ENCODE peak calls at places on chromosomes 4 and X, in nine cellular contexts. One of them, this sample, is unnamed.

GRCh38 chr4:148444296-148445070 is 2.3 kb upstream of the NR3C2 start:
- DNase-seq in AG10803: no peak
- DNase-seq in naive thymus-derived CD4-positive, alpha-beta T cell: peak; percentile 68
- DNase-seq in NCI-H1092: no peak
- DNase-seq in posterior cingulate gyrus: peak; percentile 89
- DNase-seq in Calu3: peak; percentile 38
- DNase-seq in GM12865: peak; percentile 18
- DNase-seq in WTC11: peak; percentile 56
- DNase-seq in D341Med: peak; percentile 65
- DNase-seq in this sample: peak; percentile 24

GRCh38 chrX:78595901-78596502 is 63.1 kb downstream of the RTL3 start:
- DNase-seq in AG10803: peak; percentile 3
- DNase-seq in GM12865: peak; percentile 35
- DNase-seq in posterior cingulate gyrus: no peak
- DNase-seq in naive thymus-derived CD4-positive, alpha-beta T cell: no peak
- DNase-seq in D341Med: no peak
- DNase-seq in WTC11: peak; percentile 37
- DNase-seq in NCI-H1092: no peak
- DNase-seq in Calu3: no peak
- DNase-seq in this sample: no peak

GRCh38 chr4:4200624-4201023 is 26.1 kb downstream of the OTOP1 start:
- DNase-seq in naive thymus-derived CD4-positive, alpha-beta T cell: no peak
- DNase-seq in GM12865: no peak
- DNase-seq in WTC11: no peak
- DNase-seq in Calu3: no peak
- DNase-seq in NCI-H1092: no peak
- DNase-seq in AG10803: no peak
- DNase-seq in posterior cingulate gyrus: no peak
- DNase-seq in D341Med: no peak
- DNase-seq in this sample: no peak

GRCh38 chr4:99846891-99847290 is 30.3 kb downstream of the DAPP1 start:
- DNase-seq in D341Med: no peak
- DNase-seq in GM12865: no peak
- DNase-seq in naive thymus-derived CD4-positive, alpha-beta T cell: no peak
- DNase-seq in NCI-H1092: no peak
- DNase-seq in WTC11: no peak
- DNase-seq in AG10803: no peak
- DNase-seq in posterior cingulate gyrus: no peak
- DNase-seq in Calu3: no peak
- DNase-seq in this sample: no peak

GRCh38 chr4:182648766-182649165 is 268.4 kb downstream of the DCTD start:
- DNase-seq in AG10803: no peak
- DNase-seq in Calu3: no peak
- DNase-seq in naive thymus-derived CD4-positive, alpha-beta T cell: no peak
- DNase-seq in posterior cingulate gyrus: no peak
- DNase-seq in WTC11: no peak
- DNase-seq in NCI-H1092: no peak
- DNase-seq in D341Med: no peak
- DNase-seq in GM12865: no peak
- DNase-seq in this sample: no peak

GRCh38 chrX:41923925-41924693 is 755 bp upstream of the CASK start:
- DNase-seq in GM12865: peak; percentile 45
- DNase-seq in naive thymus-derived CD4-positive, alpha-beta T cell: peak; percentile 27
- DNase-seq in NCI-H1092: peak; percentile 16
- DNase-seq in AG10803: peak; percentile 20
- DNase-seq in posterior cingulate gyrus: peak; percentile 80
- DNase-seq in Calu3: peak; percentile 28
- DNase-seq in D341Med: peak; percentile 50
- DNase-seq in WTC11: no peak
- DNase-seq in this sample: no peak

GRCh38 chr4:145231906-145232700 is 51.7 kb upstream of the OTUD4 start:
- DNase-seq in Calu3: no peak
- DNase-seq in WTC11: no peak
- DNase-seq in D341Med: no peak
- DNase-seq in naive thymus-derived CD4-positive, alpha-beta T cell: no peak
- DNase-seq in posterior cingulate gyrus: no peak
- DNase-seq in NCI-H1092: no peak
- DNase-seq in AG10803: peak; percentile 77
- DNase-seq in GM12865: no peak
- DNase-seq in this sample: no peak

GRCh38 chrX:28273751-28274150 is 292.5 kb upstream of the DCAF8L1 start:
- DNase-seq in GM12865: no peak
- DNase-seq in naive thymus-derived CD4-positive, alpha-beta T cell: no peak
- DNase-seq in Calu3: no peak
- DNase-seq in NCI-H1092: no peak
- DNase-seq in D341Med: no peak
- DNase-seq in AG10803: no peak
- DNase-seq in WTC11: no peak
- DNase-seq in posterior cingulate gyrus: no peak
- DNase-seq in this sample: no peak

GRCh38 chr4:23614284-23614892 is 275.5 kb downstream of the PPARGC1A start:
- DNase-seq in D341Med: peak; percentile 26
- DNase-seq in posterior cingulate gyrus: no peak
- DNase-seq in NCI-H1092: no peak
- DNase-seq in WTC11: no peak
- DNase-seq in Calu3: peak; percentile 5
- DNase-seq in naive thymus-derived CD4-positive, alpha-beta T cell: no peak
- DNase-seq in AG10803: peak; percentile 13
- DNase-seq in GM12865: peak; percentile 32
- DNase-seq in this sample: no peak

GRCh38 chr4:27088491-27088890 is 227.8 kb downstream of the STIM2 start:
- DNase-seq in GM12865: no peak
- DNase-seq in naive thymus-derived CD4-positive, alpha-beta T cell: no peak
- DNase-seq in posterior cingulate gyrus: no peak
- DNase-seq in NCI-H1092: no peak
- DNase-seq in WTC11: no peak
- DNase-seq in AG10803: no peak
- DNase-seq in Calu3: peak; percentile 5
- DNase-seq in D341Med: no peak
- DNase-seq in this sample: no peak

GRCh38 chr4:181078236-181078635 is 1165.0 kb upstream of the TENM3 start:
- DNase-seq in NCI-H1092: no peak
- DNase-seq in AG10803: peak; percentile 42
- DNase-seq in Calu3: no peak
- DNase-seq in WTC11: no peak
- DNase-seq in posterior cingulate gyrus: no peak
- DNase-seq in GM12865: no peak
- DNase-seq in D341Med: no peak
- DNase-seq in naive thymus-derived CD4-positive, alpha-beta T cell: no peak
- DNase-seq in this sample: no peak

GRCh38 chrX:31540313-31540712 is 468.5 kb upstream of the FTHL17 start:
- DNase-seq in naive thymus-derived CD4-positive, alpha-beta T cell: no peak
- DNase-seq in posterior cingulate gyrus: no peak
- DNase-seq in WTC11: no peak
- DNase-seq in GM12865: no peak
- DNase-seq in Calu3: no peak
- DNase-seq in NCI-H1092: no peak
- DNase-seq in AG10803: no peak
- DNase-seq in D341Med: no peak
- DNase-seq in this sample: no peak

GRCh38 chr4:95087657-95088455 is 330.1 kb downstream of the BMPR1B start:
- DNase-seq in posterior cingulate gyrus: no peak
- DNase-seq in WTC11: no peak
- DNase-seq in NCI-H1092: no peak
- DNase-seq in D341Med: no peak
- DNase-seq in GM12865: no peak
- DNase-seq in Calu3: no peak
- DNase-seq in AG10803: no peak
- DNase-seq in naive thymus-derived CD4-positive, alpha-beta T cell: no peak
- DNase-seq in this sample: no peak

GRCh38 chrX:1248381-1249061 is 20.1 kb upstream of the CSF2RA start:
- DNase-seq in Calu3: no peak
- DNase-seq in AG10803: no peak
- DNase-seq in GM12865: peak; percentile 52
- DNase-seq in posterior cingulate gyrus: peak; percentile 80
- DNase-seq in WTC11: peak; percentile 85
- DNase-seq in D341Med: peak; percentile 76
- DNase-seq in NCI-H1092: no peak
- DNase-seq in naive thymus-derived CD4-positive, alpha-beta T cell: no peak
- DNase-seq in this sample: no peak

GRCh38 chr4:140711910-140712309 is 44.3 kb downstream of the TBC1D9 start:
- DNase-seq in posterior cingulate gyrus: no peak
- DNase-seq in naive thymus-derived CD4-positive, alpha-beta T cell: no peak
- DNase-seq in NCI-H1092: no peak
- DNase-seq in WTC11: no peak
- DNase-seq in AG10803: no peak
- DNase-seq in Calu3: no peak
- DNase-seq in D341Med: no peak
- DNase-seq in GM12865: no peak
- DNase-seq in this sample: no peak

GRCh38 chrX:87572911-87573310 is 55.3 kb downstream of the KLHL4 start:
- DNase-seq in AG10803: no peak
- DNase-seq in posterior cingulate gyrus: no peak
- DNase-seq in naive thymus-derived CD4-positive, alpha-beta T cell: no peak
- DNase-seq in WTC11: no peak
- DNase-seq in Calu3: no peak
- DNase-seq in D341Med: no peak
- DNase-seq in GM12865: no peak
- DNase-seq in NCI-H1092: no peak
- DNase-seq in this sample: no peak

GRCh38 chr4:37648084-37648817 is 37.9 kb downstream of the RELL1 start:
- DNase-seq in GM12865: no peak
- DNase-seq in NCI-H1092: no peak
- DNase-seq in AG10803: peak; percentile 93
- DNase-seq in D341Med: no peak
- DNase-seq in WTC11: no peak
- DNase-seq in Calu3: peak; percentile 77
- DNase-seq in posterior cingulate gyrus: no peak
- DNase-seq in naive thymus-derived CD4-positive, alpha-beta T cell: no peak
- DNase-seq in this sample: peak; percentile 19